ENCODE peak calls at places on chromosomes 2 and 18, in four cellular contexts. One of them, this sample, is unnamed.

GRCh38 chr18:56097561-56098095 is 509.6 kb upstream of the TCF4 start:
- DNase-seq in suprapubic skin: no peak
- DNase-seq in body of pancreas: no peak
- DNase-seq in MM.1S: no peak
- DNase-seq in this sample: no peak

GRCh38 chr2:141906673-141907072 is 224.1 kb downstream of the LRP1B start:
- DNase-seq in body of pancreas: no peak
- DNase-seq in MM.1S: no peak
- DNase-seq in suprapubic skin: no peak
- DNase-seq in this sample: no peak

GRCh38 chr2:72824224-72824842 is 1.5 kb downstream of the EXOC6B start:
- DNase-seq in body of pancreas: no peak
- DNase-seq in MM.1S: no peak
- DNase-seq in suprapubic skin: no peak
- DNase-seq in this sample: no peak

GRCh38 chr2:74092236-74092635 is 55.5 kb downstream of the BOLA3 start:
- DNase-seq in MM.1S: no peak
- DNase-seq in suprapubic skin: no peak
- DNase-seq in body of pancreas: no peak
- DNase-seq in this sample: no peak

GRCh38 chr2:237865623-237866041 is 6.2 kb downstream of the RAMP1 start:
- DNase-seq in MM.1S: no peak
- DNase-seq in suprapubic skin: no peak
- DNase-seq in body of pancreas: no peak
- DNase-seq in this sample: no peak

GRCh38 chr2:229437467-229437866 is 166.4 kb upstream of the PID1 start:
- DNase-seq in MM.1S: no peak
- DNase-seq in suprapubic skin: no peak
- DNase-seq in body of pancreas: no peak
- DNase-seq in this sample: no peak

GRCh38 chr2:172472441-172473051 is 45.2 kb downstream of the ITGA6 start:
- DNase-seq in MM.1S: no peak
- DNase-seq in suprapubic skin: no peak
- DNase-seq in body of pancreas: no peak
- DNase-seq in this sample: no peak

GRCh38 chr2:240436626-240437180 is 1.2 kb downstream of the GPC1 start:
- DNase-seq in body of pancreas: no peak
- DNase-seq in MM.1S: no peak
- DNase-seq in suprapubic skin: peak; percentile 66
- DNase-seq in this sample: no peak

GRCh38 chr2:135960598-135961551 is 24.6 kb downstream of the DARS1 start:
- DNase-seq in suprapubic skin: no peak
- DNase-seq in body of pancreas: no peak
- DNase-seq in MM.1S: peak; percentile 52
- DNase-seq in this sample: no peak

GRCh38 chr18:58813090-58813489 is 51.6 kb upstream of the ZNF532 start:
- DNase-seq in MM.1S: no peak
- DNase-seq in body of pancreas: no peak
- DNase-seq in suprapubic skin: no peak
- DNase-seq in this sample: no peak

GRCh38 chr2:216004408-216005283 is 8.7 kb downstream of the MREG start:
- DNase-seq in body of pancreas: no peak
- DNase-seq in MM.1S: no peak
- DNase-seq in suprapubic skin: no peak
- DNase-seq in this sample: peak; percentile 33

GRCh38 chr18:24914148-24914525 is 437.8 kb downstream of the ZNF521 start:
- DNase-seq in MM.1S: no peak
- DNase-seq in body of pancreas: no peak
- DNase-seq in suprapubic skin: no peak
- DNase-seq in this sample: no peak

GRCh38 chr2:215003001-215003400 is 135.4 kb downstream of the ABCA12 start:
- DNase-seq in MM.1S: no peak
- DNase-seq in body of pancreas: no peak
- DNase-seq in suprapubic skin: no peak
- DNase-seq in this sample: no peak

GRCh38 chr18:32669549-32670165 is 103.2 kb downstream of the KLHL14 start:
- DNase-seq in MM.1S: no peak
- DNase-seq in suprapubic skin: no peak
- DNase-seq in body of pancreas: no peak
- DNase-seq in this sample: no peak

GRCh38 chr2:86216577-86217555 is 17.6 kb downstream of the MRPL35 start:
- DNase-seq in MM.1S: no peak
- DNase-seq in suprapubic skin: no peak
- DNase-seq in body of pancreas: no peak
- DNase-seq in this sample: no peak

GRCh38 chr18:475202-475624 is 25.3 kb downstream of the COLEC12 start:
- DNase-seq in MM.1S: no peak
- DNase-seq in body of pancreas: no peak
- DNase-seq in suprapubic skin: no peak
- DNase-seq in this sample: no peak

GRCh38 chr2:238389985-238390682 is 36.6 kb upstream of the ASB1 start:
- DNase-seq in MM.1S: no peak
- DNase-seq in suprapubic skin: no peak
- DNase-seq in body of pancreas: peak; percentile 77
- DNase-seq in this sample: no peak

GRCh38 chr18:73244411-73244810 is 376.6 kb upstream of the NETO1 start:
- DNase-seq in suprapubic skin: no peak
- DNase-seq in body of pancreas: no peak
- DNase-seq in MM.1S: no peak
- DNase-seq in this sample: no peak

GRCh38 chr2:48146552-48146951 is 240.3 kb upstream of the FBXO11 start:
- DNase-seq in MM.1S: no peak
- DNase-seq in body of pancreas: no peak
- DNase-seq in suprapubic skin: no peak
- DNase-seq in this sample: no peak

GRCh38 chr2:226798422-226799210 is 1.0 kb downstream of the IRS1 start:
- DNase-seq in MM.1S: peak; percentile 53
- DNase-seq in suprapubic skin: peak; percentile 77
- DNase-seq in body of pancreas: peak; percentile 49
- DNase-seq in this sample: peak; percentile 83

GRCh38 chr2:192499476-192499875 is 304.7 kb upstream of the TMEFF2 start:
- DNase-seq in MM.1S: no peak
- DNase-seq in suprapubic skin: no peak
- DNase-seq in body of pancreas: no peak
- DNase-seq in this sample: no peak

GRCh38 chr2:21620771-21621170 is 497.0 kb downstream of the TDRD15 start:
- DNase-seq in body of pancreas: no peak
- DNase-seq in suprapubic skin: no peak
- DNase-seq in MM.1S: no peak
- DNase-seq in this sample: no peak

GRCh38 chr18:45877403-45877802 is 51.9 kb downstream of the SIGLEC15 start:
- DNase-seq in body of pancreas: no peak
- DNase-seq in MM.1S: no peak
- DNase-seq in suprapubic skin: no peak
- DNase-seq in this sample: no peak

GRCh38 chr2:73176205-73176880 is 26.0 kb upstream of the NOTO start:
- DNase-seq in suprapubic skin: no peak
- DNase-seq in body of pancreas: peak; percentile 29
- DNase-seq in MM.1S: peak; percentile 53
- DNase-seq in this sample: peak; percentile 34

GRCh38 chr2:2843969-2844548 is 513.0 kb upstream of the MYT1L start:
- DNase-seq in body of pancreas: no peak
- DNase-seq in suprapubic skin: no peak
- DNase-seq in MM.1S: no peak
- DNase-seq in this sample: peak; percentile 37

GRCh38 chr2:96928277-96928781 is 58.1 kb downstream of the FAM178B start:
- DNase-seq in suprapubic skin: no peak
- DNase-seq in body of pancreas: no peak
- DNase-seq in MM.1S: no peak
- DNase-seq in this sample: no peak

GRCh38 chr2:121888189-121888557 is 132.7 kb downstream of the TSN start:
- DNase-seq in body of pancreas: no peak
- DNase-seq in suprapubic skin: no peak
- DNase-seq in MM.1S: peak; percentile 15
- DNase-seq in this sample: no peak
- TF ChIP-seq CTCF in body of pancreas: peak; percentile 12
- TF ChIP-seq CTCF in suprapubic skin: peak; percentile 6
- TF ChIP-seq CTCF in MM.1S: peak; percentile 33
- TF ChIP-seq CTCF in this sample: no peak

DNA sequence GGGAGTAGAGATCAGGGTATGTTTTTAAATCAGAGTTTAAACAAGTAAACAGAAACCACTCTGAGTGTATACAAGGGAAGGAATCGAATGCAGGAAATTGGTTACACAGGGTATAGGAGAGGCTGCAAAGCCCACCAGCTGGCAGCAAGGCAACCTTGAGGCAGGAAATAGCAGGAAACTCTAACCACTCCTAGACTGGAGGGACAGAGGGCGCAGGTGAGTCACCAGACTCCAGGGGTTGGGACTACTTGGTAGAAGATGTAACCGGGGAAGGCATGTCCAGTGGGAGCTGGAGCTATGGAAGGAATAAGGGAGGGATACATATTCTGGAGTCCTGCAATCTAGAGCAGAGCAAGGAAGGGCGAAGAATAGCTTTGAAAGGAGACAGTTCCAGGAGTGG is 152.3 kb downstream of the MEIS1 start:
- DNase-seq in MM.1S: no peak
- DNase-seq in suprapubic skin: no peak
- DNase-seq in body of pancreas: peak; percentile 73
- DNase-seq in this sample: no peak
- TF ChIP-seq CTCF in MM.1S: no peak
- TF ChIP-seq CTCF in suprapubic skin: no peak
- TF ChIP-seq CTCF in body of pancreas: peak; percentile 44
- TF ChIP-seq CTCF in this sample: no peak

GRCh38 chr2:27645197-27645596 is 16.3 kb downstream of the GPN1 start:
- DNase-seq in MM.1S: no peak
- DNase-seq in body of pancreas: no peak
- DNase-seq in suprapubic skin: no peak
- DNase-seq in this sample: no peak
- TF ChIP-seq CTCF in MM.1S: no peak
- TF ChIP-seq CTCF in body of pancreas: no peak
- TF ChIP-seq CTCF in suprapubic skin: no peak
- TF ChIP-seq CTCF in this sample: no peak

DNA sequence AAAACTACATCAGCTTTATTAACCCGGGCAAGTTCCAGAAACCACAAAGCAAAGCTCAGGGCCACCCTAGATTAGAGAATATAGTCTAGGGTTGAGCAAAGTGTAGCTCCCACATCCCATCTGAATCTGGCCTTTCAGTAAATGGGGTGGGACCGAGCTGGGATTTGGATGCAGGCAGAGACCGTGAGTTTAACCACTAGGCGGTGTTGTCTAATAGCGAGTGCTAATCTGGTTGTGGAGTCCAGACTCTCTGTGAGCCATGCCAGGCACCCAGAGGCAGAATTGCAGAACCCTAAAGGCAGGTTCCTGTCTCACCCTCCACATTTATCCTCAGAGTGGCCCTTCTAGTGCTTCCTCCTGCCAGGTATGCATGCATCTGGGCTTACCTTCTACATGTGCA is 435.9 kb downstream of the TSN start:
- DNase-seq in suprapubic skin: no peak
- DNase-seq in body of pancreas: peak; percentile 21
- DNase-seq in MM.1S: no peak
- DNase-seq in this sample: peak; percentile 28
- TF ChIP-seq CTCF in suprapubic skin: no peak
- TF ChIP-seq CTCF in body of pancreas: peak; percentile 47
- TF ChIP-seq CTCF in MM.1S: peak; percentile 5
- TF ChIP-seq CTCF in this sample: no peak

DNA sequence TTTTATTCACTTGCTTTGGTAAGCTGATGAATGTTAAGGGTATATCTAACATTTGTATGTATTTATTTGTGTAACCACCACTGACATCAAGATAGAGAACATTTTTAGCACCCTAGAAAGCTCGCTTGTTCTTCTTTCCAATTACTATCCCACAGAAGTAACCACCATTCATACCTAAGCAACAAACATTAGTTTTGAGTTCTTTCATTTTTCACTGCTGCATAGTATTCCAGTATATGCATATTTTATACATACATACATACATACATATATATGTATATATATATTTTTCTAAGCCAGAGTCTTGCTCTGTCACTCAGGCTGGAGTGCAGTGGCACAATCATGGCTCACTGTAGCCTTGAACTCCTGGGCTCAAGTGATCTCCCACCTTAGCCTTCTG is 11.1 kb upstream of the DYM start:
- DNase-seq in MM.1S: no peak
- DNase-seq in suprapubic skin: no peak
- DNase-seq in body of pancreas: no peak
- DNase-seq in this sample: no peak
- TF ChIP-seq CTCF in MM.1S: no peak
- TF ChIP-seq CTCF in suprapubic skin: no peak
- TF ChIP-seq CTCF in body of pancreas: no peak
- TF ChIP-seq CTCF in this sample: no peak

DNA sequence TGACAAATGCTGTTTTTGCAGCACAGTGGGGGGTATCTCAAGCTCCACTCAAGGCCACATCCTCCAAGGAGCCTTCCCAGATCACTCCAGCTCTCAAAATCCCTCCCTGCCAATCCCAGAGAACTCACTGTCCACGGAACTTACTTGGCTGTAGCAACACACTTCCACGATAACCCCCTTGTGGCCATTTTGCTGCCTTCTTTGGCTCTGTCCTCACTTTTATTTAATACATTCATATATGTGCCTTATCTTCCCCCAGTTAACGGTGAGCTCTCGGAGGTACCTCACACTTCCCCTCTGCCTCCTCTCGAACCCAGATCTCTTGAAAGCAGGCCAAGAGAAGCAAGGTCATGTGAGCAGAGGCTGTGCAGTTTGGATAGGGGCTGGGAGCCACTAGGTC is 122.3 kb downstream of the TNS1 start:
- DNase-seq in MM.1S: no peak
- DNase-seq in body of pancreas: no peak
- DNase-seq in suprapubic skin: no peak
- DNase-seq in this sample: no peak
- TF ChIP-seq CTCF in MM.1S: no peak
- TF ChIP-seq CTCF in body of pancreas: no peak
- TF ChIP-seq CTCF in suprapubic skin: no peak
- TF ChIP-seq CTCF in this sample: no peak

GRCh38 chr2:189798312-189799029 is 14.2 kb downstream of the PMS1 start:
- DNase-seq in body of pancreas: no peak
- DNase-seq in suprapubic skin: no peak
- DNase-seq in MM.1S: peak; percentile 56
- DNase-seq in this sample: peak; percentile 28
- TF ChIP-seq CTCF in body of pancreas: peak; percentile 53
- TF ChIP-seq CTCF in suprapubic skin: no peak
- TF ChIP-seq CTCF in MM.1S: peak; percentile 52
- TF ChIP-seq CTCF in this sample: no peak

DNA sequence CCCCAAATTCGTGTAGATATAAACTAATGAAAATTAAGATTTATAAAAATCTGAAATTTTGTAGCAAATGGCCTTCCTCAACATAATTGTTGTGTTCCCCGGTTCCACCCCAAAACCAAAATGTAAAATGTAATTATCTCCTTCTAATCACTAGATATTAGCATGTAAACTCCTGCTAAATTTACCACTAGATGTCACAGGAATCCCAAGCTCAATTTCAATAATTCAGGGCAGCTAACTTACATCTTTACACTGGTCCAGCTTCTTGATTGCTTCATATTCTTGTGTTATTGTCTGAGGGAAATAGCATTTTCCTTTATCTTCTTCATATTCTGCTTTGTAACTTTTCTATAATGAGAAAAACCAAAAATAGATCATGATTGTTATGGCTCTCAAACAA is 42.7 kb downstream of the NEB start:
- DNase-seq in body of pancreas: no peak
- DNase-seq in MM.1S: no peak
- DNase-seq in suprapubic skin: no peak
- DNase-seq in this sample: no peak
- TF ChIP-seq CTCF in body of pancreas: no peak
- TF ChIP-seq CTCF in MM.1S: no peak
- TF ChIP-seq CTCF in suprapubic skin: no peak
- TF ChIP-seq CTCF in this sample: peak; percentile 5

GRCh38 chr2:64699712-64700111 is 46.0 kb upstream of the SERTAD2 start:
- DNase-seq in MM.1S: no peak
- DNase-seq in body of pancreas: no peak
- DNase-seq in suprapubic skin: no peak
- DNase-seq in this sample: no peak
- TF ChIP-seq CTCF in MM.1S: no peak
- TF ChIP-seq CTCF in body of pancreas: no peak
- TF ChIP-seq CTCF in suprapubic skin: no peak
- TF ChIP-seq CTCF in this sample: no peak